ENCODE peak calls at places on chromosome 1, in nine cellular contexts. H, E, I, O, Y, G, M, P and F are unnamed samples.

GRCh38 chr1:160711528-160712311 is at the start of gene CD48:
- DNase-seq in I (no peak), P (no peak), H (no peak), Y (no peak), E (peak), O (no peak), M (no peak), G (no peak), F (no peak)

GRCh38 chr1:60949826-60950197 is 132.5 kb upstream of the NFIA start:
- DNase-seq in G (no peak), M (no peak), O (no peak), P (no peak), I (no peak), H (no peak), Y (no peak), E (no peak), F (no peak)

GRCh38 chr1:172976222-172977041 is 74.3 kb downstream of the TNFSF18 start:
- DNase-seq in I (no peak), E (no peak), G (no peak), Y (no peak), O (no peak), M (no peak), P (no peak), H (no peak), F (no peak)

GRCh38 chr1:41918450-41919043 is at the start of gene HIVEP3:
- DNase-seq in G (no peak), P (no peak), E (no peak), Y (no peak), M (no peak), O (no peak), I (no peak), H (peak), F (peak)

GRCh38 chr1:17224434-17224833 is 19.5 kb downstream of the PADI1 start:
- DNase-seq in H (no peak), I (no peak), O (no peak), E (no peak), P (no peak), G (no peak), M (no peak), Y (no peak), F (no peak)

GRCh38 chr1:111990878-111991760 is 1.7 kb upstream of the KCND3 start:
- DNase-seq in Y (no peak), G (peak), I (peak), O (no peak), P (peak), M (peak), E (no peak), H (peak), F (peak)

GRCh38 chr1:206734499-206735142 is 36.0 kb upstream of the IL19 start:
- DNase-seq in G (no peak), P (no peak), I (peak), H (no peak), O (no peak), E (peak), M (no peak), Y (no peak), F (peak)

GRCh38 chr1:100924991-100925390 is 29.1 kb downstream of the SLC30A7 start:
- DNase-seq in E (no peak), G (no peak), Y (no peak), H (no peak), O (no peak), I (no peak), P (no peak), M (no peak), F (no peak)

GRCh38 chr1:177163844-177164379 is 600 bp downstream of the ASTN1 start:
- DNase-seq in G (no peak), E (no peak), P (no peak), Y (no peak), M (no peak), O (no peak), I (peak), H (no peak), F (no peak)

GRCh38 chr1:234208351-234208750 is 164.9 kb upstream of the COA6 start:
- DNase-seq in Y (no peak), I (no peak), O (no peak), P (no peak), M (no peak), H (no peak), G (peak), E (no peak), F (no peak)

GRCh38 chr1:38941093-38941492 is 537 bp downstream of the RHBDL2 start:
- DNase-seq in Y (no peak), P (no peak), M (no peak), I (no peak), H (no peak), E (no peak), G (no peak), O (no peak), F (no peak)

GRCh38 chr1:180415985-180416633 is 86.3 kb downstream of the ACBD6 start:
- DNase-seq in O (peak), I (no peak), H (no peak), P (no peak), E (peak), G (no peak), M (no peak), Y (peak), F (peak)

GRCh38 chr1:52842643-52843310 is at the start of gene ZYG11A:
- DNase-seq in P (peak), E (no peak), G (no peak), O (peak), I (peak), H (no peak), Y (no peak), M (no peak), F (peak)

GRCh38 chr1:211750599-211750998 is 75.2 kb upstream of the NEK2 start:
- DNase-seq in H (no peak), O (no peak), I (no peak), Y (no peak), E (no peak), P (no peak), M (no peak), G (no peak), F (no peak)

GRCh38 chr1:176033879-176034278 is 173.2 kb downstream of the COP1 start:
- DNase-seq in H (no peak), P (no peak), G (no peak), O (peak), Y (no peak), E (no peak), I (no peak), M (no peak), F (no peak)

GRCh38 chr1:93442276-93442675 is 5.6 kb upstream of the FNBP1L start:
- DNase-seq in E (no peak), Y (no peak), I (no peak), H (no peak), M (no peak), O (no peak), G (no peak), P (no peak), F (no peak)

GRCh38 chr1:165679282-165680036 is 18.9 kb downstream of the ALDH9A1 start:
- DNase-seq in O (no peak), Y (no peak), P (no peak), M (no peak), I (no peak), H (no peak), G (no peak), E (no peak), F (no peak)

GRCh38 chr1:119682141-119682540 is 29.6 kb upstream of the PHGDH start:
- DNase-seq in H (no peak), P (no peak), O (no peak), G (no peak), E (no peak), Y (no peak), M (no peak), I (no peak), F (no peak)

GRCh38 chr1:179105393-179105792 is 23.5 kb downstream of the TOR3A start:
- DNase-seq in E (no peak), M (no peak), H (no peak), O (no peak), P (no peak), G (no peak), I (no peak), Y (no peak), F (peak)

GRCh38 chr1:1173061-1173792 is 453 bp upstream of the TTLL10 start:
- DNase-seq in Y (no peak), O (no peak), I (peak), H (no peak), G (no peak), M (no peak), P (no peak), E (no peak), F (no peak)